ENCODE peak calls at places on chromosomes 3 and 15, in seven cellular contexts. U is stimulated activated CD4-positive, alpha-beta T cell treated with anti-CD3 and anti-CD28 coated beads, Interleukin-1b, Interleukin-23, amount 100 ng/mL, for 4 hours; B is fibroblast of the aortic adventitia; G is ELF-1; E is T-cell; K is activated CD8-positive, alpha-beta memory T cell treated with anti-CD3 and anti-CD28 coated beads, Interleukin-2, amount 50 U/mL, for 4 hours; P is activated CD8-positive, alpha-beta T cell treated with anti-CD3 and anti-CD28 coated beads, Interleukin-2, amount 10 ng/mL, durations not matched to agents 7 days and 5 days. H is an unnamed sample.

GRCh38 chr3:101675709-101676218 is 1.2 kb downstream of the ZBTB11 start:
- DNase-seq in U (no peak), B (no peak), G (no peak), E (no peak), K (no peak), P (peak; percentile 37), H (no peak)

GRCh38 chr15:66803182-66803729 is 101.2 kb downstream of the SMAD6 start:
- DNase-seq in U (no peak), B (peak; percentile 98), G (peak; percentile 96), E (no peak), K (no peak), P (no peak), H (no peak)

GRCh38 chr15:47477253-47477652 is 240.1 kb upstream of the SEMA6D start:
- DNase-seq in U (no peak), B (no peak), G (no peak), E (no peak), K (no peak), P (no peak), H (no peak)

GRCh38 chr3:66450389-66451022 is 50.3 kb downstream of the LRIG1 start:
- DNase-seq in U (no peak), B (peak; percentile 89), G (no peak), E (no peak), K (no peak), P (no peak), H (no peak)

GRCh38 chr3:188956839-188957489 is 214.8 kb upstream of the TPRG1 start:
- DNase-seq in U (no peak), B (peak; percentile 87), G (no peak), E (no peak), K (no peak), P (peak; percentile 43), H (peak; percentile 18)

GRCh38 chr3:180594631-180595348 is 7.2 kb upstream of the TTC14 start:
- DNase-seq in U (no peak), B (peak; percentile 85), G (no peak), E (no peak), K (no peak), P (no peak), H (no peak)

GRCh38 chr3:142983318-142983717 is 18.1 kb upstream of the U2SURP start:
- DNase-seq in U (no peak), B (no peak), G (no peak), E (no peak), K (no peak), P (no peak), H (no peak)

GRCh38 chr3:188241072-188241471 is 87.1 kb downstream of the LPP start:
- DNase-seq in U (no peak), B (no peak), G (no peak), E (no peak), K (no peak), P (no peak), H (no peak)

GRCh38 chr15:90130291-90130690 is 28.0 kb upstream of the IDH2 start:
- DNase-seq in U (no peak), B (no peak), G (no peak), E (no peak), K (no peak), P (no peak), H (no peak)

GRCh38 chr15:63052128-63052826 is 9.7 kb downstream of the TPM1 start:
- DNase-seq in U (no peak), B (no peak), G (peak; percentile 38), E (no peak), K (no peak), P (no peak), H (no peak)

H was measured in central memory CD4-positive, alpha-beta T cell.